ENCODE peak calls at places on chromosomes 1 and 21, in nine cellular contexts. One of them, this sample, is unnamed.

GRCh38 chr1:162942903-162943567 is 82.1 kb upstream of the CCDC190 start:
- DNase-seq in cerebellum: no peak
- DNase-seq in NCI-H1436: no peak
- DNase-seq in stimulated activated CD8-positive, alpha-beta memory T cell treated with anti-CD3 and anti-CD28 coated beads, Interleukin-15, amount 100 ng/mL, for 24 hours: no peak
- DNase-seq in mesothelial cell of epicardium: no peak
- DNase-seq in NCI-H1105: no peak
- DNase-seq in neural progenitor cell: no peak
- DNase-seq in substantia nigra: no peak
- DNase-seq in stimulated activated CD4-positive, alpha-beta T cell treated with anti-CD3 and anti-CD28 coated beads, Interleukin-1b, Interleukin-23, amount 100 ng/mL, for 4 hours: no peak
- DNase-seq in this sample: no peak

GRCh38 chr1:202561726-202562442 is 148.4 kb downstream of the SYT2 start:
- DNase-seq in NCI-H1105: no peak
- DNase-seq in mesothelial cell of epicardium: no peak
- DNase-seq in stimulated activated CD8-positive, alpha-beta memory T cell treated with anti-CD3 and anti-CD28 coated beads, Interleukin-15, amount 100 ng/mL, for 24 hours: no peak
- DNase-seq in neural progenitor cell: no peak
- DNase-seq in NCI-H1436: no peak
- DNase-seq in stimulated activated CD4-positive, alpha-beta T cell treated with anti-CD3 and anti-CD28 coated beads, Interleukin-1b, Interleukin-23, amount 100 ng/mL, for 4 hours: no peak
- DNase-seq in substantia nigra: no peak
- DNase-seq in cerebellum: no peak
- DNase-seq in this sample: no peak

GRCh38 chr21:39737376-39738000 is 7.5 kb upstream of the IGSF5 start:
- DNase-seq in mesothelial cell of epicardium: peak
- DNase-seq in NCI-H1436: no peak
- DNase-seq in stimulated activated CD4-positive, alpha-beta T cell treated with anti-CD3 and anti-CD28 coated beads, Interleukin-1b, Interleukin-23, amount 100 ng/mL, for 4 hours: no peak
- DNase-seq in neural progenitor cell: no peak
- DNase-seq in cerebellum: no peak
- DNase-seq in stimulated activated CD8-positive, alpha-beta memory T cell treated with anti-CD3 and anti-CD28 coated beads, Interleukin-15, amount 100 ng/mL, for 24 hours: no peak
- DNase-seq in NCI-H1105: no peak
- DNase-seq in substantia nigra: no peak
- DNase-seq in this sample: no peak

GRCh38 chr1:203127672-203128611 is at the start of gene ADORA1:
- DNase-seq in substantia nigra: peak
- DNase-seq in cerebellum: peak
- DNase-seq in stimulated activated CD4-positive, alpha-beta T cell treated with anti-CD3 and anti-CD28 coated beads, Interleukin-1b, Interleukin-23, amount 100 ng/mL, for 4 hours: no peak
- DNase-seq in NCI-H1436: peak
- DNase-seq in mesothelial cell of epicardium: peak
- DNase-seq in NCI-H1105: peak
- DNase-seq in neural progenitor cell: peak
- DNase-seq in stimulated activated CD8-positive, alpha-beta memory T cell treated with anti-CD3 and anti-CD28 coated beads, Interleukin-15, amount 100 ng/mL, for 24 hours: no peak
- DNase-seq in this sample: no peak

GRCh38 chr1:220873087-220873486 is 6.2 kb upstream of the HLX start:
- DNase-seq in cerebellum: no peak
- DNase-seq in substantia nigra: no peak
- DNase-seq in stimulated activated CD4-positive, alpha-beta T cell treated with anti-CD3 and anti-CD28 coated beads, Interleukin-1b, Interleukin-23, amount 100 ng/mL, for 4 hours: no peak
- DNase-seq in neural progenitor cell: no peak
- DNase-seq in NCI-H1436: no peak
- DNase-seq in stimulated activated CD8-positive, alpha-beta memory T cell treated with anti-CD3 and anti-CD28 coated beads, Interleukin-15, amount 100 ng/mL, for 24 hours: no peak
- DNase-seq in NCI-H1105: no peak
- DNase-seq in mesothelial cell of epicardium: no peak
- DNase-seq in this sample: no peak

GRCh38 chr1:88800382-88801051 is 90.8 kb downstream of the GTF2B start:
- DNase-seq in NCI-H1105: no peak
- DNase-seq in substantia nigra: peak
- DNase-seq in stimulated activated CD8-positive, alpha-beta memory T cell treated with anti-CD3 and anti-CD28 coated beads, Interleukin-15, amount 100 ng/mL, for 24 hours: no peak
- DNase-seq in NCI-H1436: no peak
- DNase-seq in mesothelial cell of epicardium: no peak
- DNase-seq in cerebellum: no peak
- DNase-seq in neural progenitor cell: peak
- DNase-seq in stimulated activated CD4-positive, alpha-beta T cell treated with anti-CD3 and anti-CD28 coated beads, Interleukin-1b, Interleukin-23, amount 100 ng/mL, for 4 hours: no peak
- DNase-seq in this sample: no peak

GRCh38 chr1:24909388-24909898 is 20.6 kb downstream of the RUNX3 start:
- DNase-seq in neural progenitor cell: peak
- DNase-seq in stimulated activated CD8-positive, alpha-beta memory T cell treated with anti-CD3 and anti-CD28 coated beads, Interleukin-15, amount 100 ng/mL, for 24 hours: no peak
- DNase-seq in mesothelial cell of epicardium: no peak
- DNase-seq in stimulated activated CD4-positive, alpha-beta T cell treated with anti-CD3 and anti-CD28 coated beads, Interleukin-1b, Interleukin-23, amount 100 ng/mL, for 4 hours: no peak
- DNase-seq in NCI-H1105: no peak
- DNase-seq in cerebellum: no peak
- DNase-seq in NCI-H1436: no peak
- DNase-seq in substantia nigra: peak
- DNase-seq in this sample: no peak

GRCh38 chr1:235648407-235648907 is 1.1 kb downstream of the GNG4 start:
- DNase-seq in neural progenitor cell: peak
- DNase-seq in stimulated activated CD4-positive, alpha-beta T cell treated with anti-CD3 and anti-CD28 coated beads, Interleukin-1b, Interleukin-23, amount 100 ng/mL, for 4 hours: peak
- DNase-seq in mesothelial cell of epicardium: peak
- DNase-seq in NCI-H1436: peak
- DNase-seq in substantia nigra: no peak
- DNase-seq in NCI-H1105: peak
- DNase-seq in stimulated activated CD8-positive, alpha-beta memory T cell treated with anti-CD3 and anti-CD28 coated beads, Interleukin-15, amount 100 ng/mL, for 24 hours: no peak
- DNase-seq in cerebellum: peak
- DNase-seq in this sample: no peak

GRCh38 chr1:16048573-16049189 is 5.1 kb downstream of the CLCNKB start:
- DNase-seq in neural progenitor cell: peak
- DNase-seq in substantia nigra: no peak
- DNase-seq in cerebellum: no peak
- DNase-seq in stimulated activated CD8-positive, alpha-beta memory T cell treated with anti-CD3 and anti-CD28 coated beads, Interleukin-15, amount 100 ng/mL, for 24 hours: no peak
- DNase-seq in mesothelial cell of epicardium: peak
- DNase-seq in stimulated activated CD4-positive, alpha-beta T cell treated with anti-CD3 and anti-CD28 coated beads, Interleukin-1b, Interleukin-23, amount 100 ng/mL, for 4 hours: peak
- DNase-seq in NCI-H1436: peak
- DNase-seq in NCI-H1105: peak
- DNase-seq in this sample: peak

GRCh38 chr1:19113362-19114092 is 96.5 kb downstream of the UBR4 start:
- DNase-seq in mesothelial cell of epicardium: no peak
- DNase-seq in neural progenitor cell: peak
- DNase-seq in stimulated activated CD8-positive, alpha-beta memory T cell treated with anti-CD3 and anti-CD28 coated beads, Interleukin-15, amount 100 ng/mL, for 24 hours: no peak
- DNase-seq in NCI-H1436: no peak
- DNase-seq in substantia nigra: peak
- DNase-seq in cerebellum: peak
- DNase-seq in stimulated activated CD4-positive, alpha-beta T cell treated with anti-CD3 and anti-CD28 coated beads, Interleukin-1b, Interleukin-23, amount 100 ng/mL, for 4 hours: no peak
- DNase-seq in NCI-H1105: peak
- DNase-seq in this sample: no peak

GRCh38 chr1:167060141-167061072 is 29.8 kb downstream of the GPA33 start:
- DNase-seq in NCI-H1105: no peak
- DNase-seq in substantia nigra: no peak
- DNase-seq in mesothelial cell of epicardium: no peak
- DNase-seq in stimulated activated CD4-positive, alpha-beta T cell treated with anti-CD3 and anti-CD28 coated beads, Interleukin-1b, Interleukin-23, amount 100 ng/mL, for 4 hours: no peak
- DNase-seq in cerebellum: no peak
- DNase-seq in NCI-H1436: no peak
- DNase-seq in neural progenitor cell: peak
- DNase-seq in stimulated activated CD8-positive, alpha-beta memory T cell treated with anti-CD3 and anti-CD28 coated beads, Interleukin-15, amount 100 ng/mL, for 24 hours: no peak
- DNase-seq in this sample: no peak

GRCh38 chr1:229941160-229941559 is 125.9 kb upstream of the GALNT2 start:
- DNase-seq in stimulated activated CD4-positive, alpha-beta T cell treated with anti-CD3 and anti-CD28 coated beads, Interleukin-1b, Interleukin-23, amount 100 ng/mL, for 4 hours: no peak
- DNase-seq in stimulated activated CD8-positive, alpha-beta memory T cell treated with anti-CD3 and anti-CD28 coated beads, Interleukin-15, amount 100 ng/mL, for 24 hours: no peak
- DNase-seq in substantia nigra: no peak
- DNase-seq in NCI-H1436: no peak
- DNase-seq in mesothelial cell of epicardium: no peak
- DNase-seq in NCI-H1105: no peak
- DNase-seq in neural progenitor cell: peak
- DNase-seq in cerebellum: no peak
- DNase-seq in this sample: no peak

GRCh38 chr1:44908427-44908826 is 65.4 kb upstream of the PTCH2 start:
- DNase-seq in NCI-H1105: no peak
- DNase-seq in neural progenitor cell: no peak
- DNase-seq in NCI-H1436: no peak
- DNase-seq in mesothelial cell of epicardium: no peak
- DNase-seq in substantia nigra: no peak
- DNase-seq in cerebellum: no peak
- DNase-seq in stimulated activated CD8-positive, alpha-beta memory T cell treated with anti-CD3 and anti-CD28 coated beads, Interleukin-15, amount 100 ng/mL, for 24 hours: no peak
- DNase-seq in stimulated activated CD4-positive, alpha-beta T cell treated with anti-CD3 and anti-CD28 coated beads, Interleukin-1b, Interleukin-23, amount 100 ng/mL, for 4 hours: no peak
- DNase-seq in this sample: no peak

GRCh38 chr1:93304716-93305138 is 41.0 kb upstream of the DR1 start:
- DNase-seq in cerebellum: peak
- DNase-seq in stimulated activated CD4-positive, alpha-beta T cell treated with anti-CD3 and anti-CD28 coated beads, Interleukin-1b, Interleukin-23, amount 100 ng/mL, for 4 hours: peak
- DNase-seq in substantia nigra: peak
- DNase-seq in stimulated activated CD8-positive, alpha-beta memory T cell treated with anti-CD3 and anti-CD28 coated beads, Interleukin-15, amount 100 ng/mL, for 24 hours: no peak
- DNase-seq in NCI-H1436: peak
- DNase-seq in neural progenitor cell: peak
- DNase-seq in mesothelial cell of epicardium: no peak
- DNase-seq in NCI-H1105: peak
- DNase-seq in this sample: no peak

GRCh38 chr1:107135466-107135865 is 5.4 kb upstream of the NTNG1 start:
- DNase-seq in neural progenitor cell: peak
- DNase-seq in stimulated activated CD4-positive, alpha-beta T cell treated with anti-CD3 and anti-CD28 coated beads, Interleukin-1b, Interleukin-23, amount 100 ng/mL, for 4 hours: no peak
- DNase-seq in cerebellum: no peak
- DNase-seq in stimulated activated CD8-positive, alpha-beta memory T cell treated with anti-CD3 and anti-CD28 coated beads, Interleukin-15, amount 100 ng/mL, for 24 hours: no peak
- DNase-seq in mesothelial cell of epicardium: peak
- DNase-seq in NCI-H1105: no peak
- DNase-seq in NCI-H1436: no peak
- DNase-seq in substantia nigra: no peak
- DNase-seq in this sample: no peak